ENCODE peak calls at places on chromosomes 6 and 20, in seven cellular contexts. P is EL; G is epithelial cell of proximal tubule; D is endothelial cell of umbilical vein; K is caudate nucleus; N is head of caudate nucleus; X is activated naive CD8-positive, alpha-beta T cell treated with anti-CD3 and anti-CD28 coated beads, Interleukin-2, amount 50 U/mL, for 24 hours. W is an unnamed sample.

GRCh38 chr20:61815678-61816077 is 250.0 kb downstream of the TAF4 start:
- DNase-seq in N (no peak), D (no peak), K (no peak), G (no peak), P (no peak), X (no peak), W (no peak)

GRCh38 chr20:57417051-57417689 is 26.0 kb downstream of the RBM38 start:
- DNase-seq in P (no peak), X (no peak), K (no peak), N (no peak), D (no peak), G (no peak), W (no peak)

GRCh38 chr20:20095114-20095872 is 43.0 kb downstream of the CFAP61 start:
- DNase-seq in G (no peak), N (no peak), X (no peak), D (no peak), P (no peak), K (no peak), W (no peak)

GRCh38 chr20:34708621-34709043 is 4.5 kb downstream of the TP53INP2 start:
- DNase-seq in G (no peak), D (peak; percentile 66), K (no peak), N (peak; percentile 75), P (peak; percentile 57), X (peak; percentile 75), W (no peak)

GRCh38 chr6:157758516-157759023 is 64.5 kb upstream of the SNX9 start:
- DNase-seq in D (peak; percentile 44), P (no peak), G (no peak), X (no peak), K (no peak), N (no peak), W (no peak)

GRCh38 chr20:6575912-6576391 is 191.5 kb upstream of the BMP2 start:
- DNase-seq in X (no peak), N (no peak), P (peak; percentile 5), D (peak; percentile 85), G (no peak), K (no peak), W (no peak)

GRCh38 chr6:101393291-101394251 is at the start of gene GRIK2:
- DNase-seq in K (no peak), D (peak; percentile 2), N (peak; percentile 58), X (no peak), P (peak; percentile 69), G (no peak), W (peak; percentile 14)

GRCh38 chr20:36538026-36538764 is 3.1 kb upstream of the MYL9 start:
- DNase-seq in X (no peak), P (no peak), D (peak; percentile 86), G (no peak), K (no peak), N (no peak), W (no peak)

GRCh38 chr6:125789576-125790402 is 971 bp upstream of the NCOA7 start:
- DNase-seq in D (peak; percentile 72), N (peak; percentile 75), P (peak; percentile 34), K (peak; percentile 34), G (no peak), X (peak; percentile 48), W (peak; percentile 32)

GRCh38 chr20:9068232-9068781 is 580 bp upstream of the PLCB4 start:
- DNase-seq in P (peak; percentile 60), X (no peak), N (peak; percentile 30), G (no peak), D (peak; percentile 56), K (no peak), W (no peak)

GRCh38 chr20:58342104-58342945 is 32.8 kb downstream of the RAB22A start:
- DNase-seq in G (peak; percentile 7), N (no peak), P (peak; percentile 82), X (no peak), D (peak; percentile 69), K (no peak), W (no peak)

GRCh38 chr6:130680118-130680517 is 147.1 kb upstream of the SMLR1 start:
- DNase-seq in X (no peak), D (no peak), N (no peak), K (no peak), P (no peak), G (no peak), W (no peak)

GRCh38 chr20:63966172-63966943 is 3.4 kb downstream of the ZNF512B start:
- DNase-seq in G (no peak), K (no peak), P (no peak), X (no peak), D (no peak), N (no peak), W (no peak)

GRCh38 chr20:22333885-22334545 is 250.4 kb downstream of the FOXA2 start:
- DNase-seq in N (peak; percentile 57), P (peak; percentile 22), G (no peak), D (peak; percentile 62), X (peak; percentile 54), K (no peak), W (no peak)

GRCh38 chr6:135163440-135163738 is 17.7 kb upstream of the MYB start:
- DNase-seq in G (no peak), P (no peak), X (peak; percentile 44), K (no peak), N (no peak), D (no peak), W (no peak)

GRCh38 chr6:166955865-166956443 is 396 bp downstream of the RNASET2 start:
- DNase-seq in N (peak; percentile 28), G (no peak), X (no peak), K (no peak), P (no peak), D (no peak), W (no peak)

GRCh38 chr6:106533079-106533478 is 96.2 kb downstream of the RTN4IP1 start:
- DNase-seq in G (no peak), D (no peak), K (no peak), X (no peak), P (no peak), N (no peak), W (no peak)

GRCh38 chr6:70375166-70375565 is 38.1 kb upstream of the FAM135A start:
- DNase-seq in N (no peak), K (no peak), G (no peak), D (no peak), P (peak; percentile 75), X (no peak), W (no peak)

GRCh38 chr6:83970582-83970981 is 63.0 kb upstream of the MRAP2 start:
- DNase-seq in G (no peak), N (no peak), P (no peak), K (no peak), X (no peak), D (no peak), W (no peak)

GRCh38 chr20:15760217-15760567 is 813.1 kb downstream of the KIF16B start:
- DNase-seq in D (no peak), X (no peak), P (no peak), N (peak; percentile 8), K (no peak), G (no peak), W (no peak)

GRCh38 chr20:32523613-32524218 is 61.4 kb downstream of the NOL4L start:
- DNase-seq in P (no peak), N (no peak), G (no peak), D (no peak), X (no peak), K (no peak), W (no peak)

GRCh38 chr6:169564453-169565240 is 137.2 kb downstream of the WDR27 start:
- DNase-seq in K (no peak), N (no peak), D (no peak), P (no peak), G (no peak), X (no peak), W (no peak)

GRCh38 chr6:5036309-5036708 is 32.5 kb upstream of the RPP40 start:
- DNase-seq in X (no peak), G (no peak), N (no peak), P (peak; percentile 40), K (no peak), D (peak; percentile 12), W (peak; percentile 47)

GRCh38 chr6:149331043-149331807 is 13.7 kb downstream of the TAB2 start:
- DNase-seq in G (no peak), X (no peak), P (peak; percentile 21), D (no peak), N (no peak), K (no peak), W (no peak)

GRCh38 chr6:159074866-159075265 is 30.1 kb upstream of the TAGAP start:
- DNase-seq in G (no peak), K (no peak), X (no peak), P (no peak), D (no peak), N (no peak), W (no peak)

GRCh38 chr6:4780360-4780812 is 4.2 kb downstream of the CDYL start:
- DNase-seq in X (no peak), N (no peak), P (peak; percentile 65), D (no peak), K (no peak), G (no peak), W (no peak)

GRCh38 chr6:118709859-118710350 is 58.5 kb upstream of the CEP85L start:
- DNase-seq in K (no peak), G (peak; percentile 66), P (peak; percentile 71), N (no peak), D (no peak), X (peak; percentile 73), W (no peak)

GRCh38 chr6:40585661-40586269 is 1.4 kb downstream of the LRFN2 start:
- DNase-seq in N (no peak), K (no peak), X (no peak), D (no peak), G (no peak), P (no peak), W (no peak)

GRCh38 chr6:140017470-140017869 is 643.0 kb upstream of the CITED2 start:
- DNase-seq in D (no peak), X (no peak), N (no peak), G (no peak), K (no peak), P (no peak), W (no peak)

GRCh38 chr6:162940426-162940825 is 212.7 kb downstream of the PACRG start:
- DNase-seq in N (peak; percentile 53), K (no peak), G (no peak), P (no peak), X (no peak), D (no peak), W (no peak)

GRCh38 chr6:722077-722524 is 29.2 kb upstream of the EXOC2 start:
- DNase-seq in G (no peak), X (peak; percentile 82), K (no peak), N (peak; percentile 85), D (peak; percentile 77), P (peak; percentile 83), W (peak; percentile 18)

GRCh38 chr20:57908691-57909090 is 198.9 kb upstream of the PMEPA1 start:
- DNase-seq in K (no peak), X (no peak), N (no peak), P (no peak), D (no peak), G (no peak), W (no peak)

GRCh38 chr6:18327621-18328548 is 59.3 kb upstream of the RNF144B start:
- DNase-seq in K (no peak), G (peak; percentile 32), X (no peak), N (peak; percentile 26), P (no peak), D (peak; percentile 56), W (no peak)

GRCh38 chr6:37990762-37991525 is 171.4 kb downstream of the ZFAND3 start:
- DNase-seq in D (no peak), G (peak; percentile 57), K (no peak), N (no peak), X (no peak), P (peak; percentile 91), W (no peak)

GRCh38 chr6:159679091-159680077 is 13.7 kb downstream of the SOD2 start:
- DNase-seq in G (no peak), P (peak; percentile 56), K (no peak), X (no peak), D (no peak), N (no peak), W (no peak)